ENCODE peak calls at places on chromosomes 1 and 21, in nine cellular contexts. V is endothelial cell of umbilical vein, C is Peyer's patch, W is tibial artery, E is esophagus muscularis mucosa, J is Panc1, D is PC-3, A is thoracic aorta, S is A549. N is an unnamed sample.

GRCh38 chr1:54105080-54105479 is 47.7 kb downstream of the CDCP2 start:
- DNase-seq in V (no peak), C (no peak), W (no peak), E (no peak), J (no peak), D (no peak), A (no peak), S (no peak), N (no peak)

GRCh38 chr1:45530632-45531135 is 9.0 kb upstream of the PRDX1 start:
- DNase-seq in V (no peak), C (no peak), W (no peak), E (no peak), J (no peak), D (no peak), A (no peak), S (no peak), N (no peak)

GRCh38 chr1:232428036-232428600 is 201.8 kb downstream of the SIPA1L2 start:
- DNase-seq in V (no peak), C (no peak), W (no peak), E (no peak), J (no peak), D (no peak), A (no peak), S (no peak), N (no peak)

GRCh38 chr1:168135982-168136708 is 585 bp downstream of the GPR161 start:
- DNase-seq in V (peak; percentile 35), C (no peak), W (peak; percentile 23), E (no peak), J (no peak), D (peak; percentile 44), A (no peak), S (no peak), N (peak; percentile 69)

GRCh38 chr1:18569811-18570545 is 60.7 kb upstream of the PAX7 start:
- DNase-seq in V (no peak), C (no peak), W (no peak), E (no peak), J (no peak), D (no peak), A (no peak), S (no peak), N (no peak)

GRCh38 chr1:204623894-204624361 is 61.6 kb downstream of the LRRN2 start:
- DNase-seq in V (no peak), C (no peak), W (no peak), E (no peak), J (no peak), D (peak; percentile 51), A (no peak), S (peak; percentile 53), N (no peak)

GRCh38 chr1:161162052-161162451 is 2.8 kb downstream of the USP21 start:
- DNase-seq in V (no peak), C (no peak), W (no peak), E (peak; percentile 55), J (no peak), D (no peak), A (no peak), S (no peak), N (no peak)

GRCh38 chr1:54287176-54287650 is 87.2 kb downstream of the MRPL37 start:
- DNase-seq in V (peak; percentile 65), C (peak; percentile 38), W (peak; percentile 88), E (no peak), J (no peak), D (no peak), A (peak; percentile 69), S (no peak), N (peak; percentile 80)

DNA sequence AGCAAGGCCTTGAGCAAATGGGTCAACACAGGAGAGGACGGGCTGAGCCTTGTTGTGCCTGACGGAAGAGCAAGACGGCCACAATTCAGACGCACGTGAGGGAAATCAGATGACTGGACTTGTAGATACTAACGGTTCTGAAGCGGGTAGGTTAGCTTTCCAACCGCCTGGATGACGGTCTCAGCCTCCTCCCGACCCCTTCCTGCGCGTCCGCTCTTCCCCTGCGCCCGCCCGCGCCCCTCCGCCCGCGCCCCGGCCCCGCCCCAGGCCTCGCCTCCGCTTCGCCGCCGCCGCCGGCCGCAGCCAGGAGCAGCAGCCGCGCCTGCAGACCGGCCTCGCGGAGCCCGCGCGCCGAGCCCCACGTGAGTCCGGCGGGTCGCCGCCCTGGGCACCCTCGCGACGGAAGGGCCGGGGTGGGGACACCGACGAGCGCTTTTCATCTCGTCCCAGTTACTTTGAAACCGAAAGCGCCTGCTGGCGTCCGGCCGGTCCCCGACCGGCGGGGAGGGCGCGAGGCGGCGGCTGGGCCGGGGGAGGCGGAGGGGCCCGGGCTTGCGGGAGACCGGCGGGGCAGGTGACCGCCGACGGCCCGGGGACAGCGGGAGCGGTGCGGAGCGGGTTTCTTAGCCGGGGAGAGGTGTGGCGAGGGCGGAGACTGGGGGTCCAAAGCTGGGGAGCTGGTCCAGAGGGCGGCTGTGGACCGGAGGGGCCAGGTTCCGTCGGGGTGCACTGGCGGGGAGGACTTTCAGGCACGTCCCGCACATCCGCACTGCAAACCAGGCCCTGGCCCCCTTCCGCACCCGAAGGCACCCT is at the start of gene TRAF5:
- DNase-seq in V (peak; percentile 40), C (peak; percentile 59), W (peak; percentile 49), E (no peak), J (no peak), D (peak; percentile 30), A (no peak), S (peak; percentile 37), N (peak; percentile 81)
- H3K4me1 ChIP-seq in V (peaks cover 3% of the 10 kb centered on the region), C (peaks cover 20% of the 10 kb centered on the region), W (peaks cover 29% of the 10 kb centered on the region), E (peaks cover 53% of the 10 kb centered on the region), J (peaks cover 11% of the 10 kb centered on the region), D (peaks cover 28% of the 10 kb centered on the region), A (peaks cover 51% of the 10 kb centered on the region), S (peaks cover 18% of the 10 kb centered on the region), N (peaks cover 15% of the 10 kb centered on the region)

DNA sequence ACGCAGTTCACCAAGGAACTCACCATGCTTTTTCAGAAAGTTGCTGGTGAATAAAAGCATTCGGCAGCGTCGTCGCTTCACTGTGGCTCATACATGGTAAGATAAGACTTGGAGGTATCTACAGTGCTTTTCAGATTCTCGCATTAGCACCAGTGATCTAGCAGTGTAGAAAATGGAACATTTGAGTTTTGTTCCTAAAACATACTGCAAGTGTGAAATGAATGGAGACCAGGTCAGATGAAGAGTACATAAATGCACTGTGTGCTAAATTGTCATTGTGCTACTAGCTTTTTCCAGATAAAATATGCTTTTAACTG is 200.3 kb downstream of the PDE4B start:
- DNase-seq in V (no peak), C (no peak), W (no peak), E (no peak), J (no peak), D (no peak), A (no peak), S (no peak), N (no peak)
- H3K27ac ChIP-seq in V (no peak overlapping the region), C (no peak overlapping the region), W (no peak overlapping the region), E (no peak overlapping the region), J (no peak overlapping the region), D (no peak overlapping the region), A (no peak overlapping the region), S (peak overlapping the region; percentile 78), N (no peak overlapping the region)

GRCh38 chr21:43968410-43969114 is 43.5 kb upstream of the TRAPPC10 start:
- DNase-seq in V (no peak), C (no peak), W (no peak), E (no peak), J (no peak), D (no peak), A (no peak), S (no peak), N (no peak)
- TF ChIP-seq CTCF in V (no peak), C (no peak), W (no peak), E (no peak), J (no peak), D (no peak), A (no peak), S (no peak), N (no peak)

GRCh38 chr1:212192261-212192998 is 92.8 kb upstream of the PPP2R5A start:
- DNase-seq in V (no peak), C (no peak), W (no peak), E (no peak), J (no peak), D (no peak), A (no peak), S (no peak), N (no peak)

DNA sequence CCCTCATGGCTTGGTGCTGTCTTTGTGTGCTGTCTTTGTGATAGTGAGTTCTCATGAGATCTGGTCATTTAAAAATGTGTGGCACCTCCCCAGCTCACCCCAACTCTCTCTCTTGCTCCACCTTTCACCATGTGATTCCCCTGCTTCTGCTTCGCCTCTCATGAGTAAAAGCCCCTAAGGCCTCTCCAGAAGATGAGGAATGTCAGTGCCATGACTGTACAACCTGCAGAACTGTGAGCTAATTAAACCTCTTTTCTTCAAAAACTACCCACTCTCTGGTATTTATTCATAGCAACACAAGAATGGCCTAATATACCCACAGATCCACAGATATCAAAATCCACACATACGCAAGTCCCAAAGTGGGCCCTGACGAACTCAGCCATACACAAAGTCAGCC is 88.9 kb upstream of the PPP2R5A start:
- DNase-seq in V (no peak), C (no peak), W (no peak), E (no peak), J (no peak), D (no peak), A (no peak), S (no peak), N (no peak)
- H3K4me1 ChIP-seq in V (peaks cover 3% of the 10 kb centered on the region), C (no peaks in the 10 kb centered on the region), W (no peaks in the 10 kb centered on the region), E (no peaks in the 10 kb centered on the region), J (no peaks in the 10 kb centered on the region), D (no peaks in the 10 kb centered on the region), A (no peaks in the 10 kb centered on the region), S (no peaks in the 10 kb centered on the region), N (no peaks in the 10 kb centered on the region)

GRCh38 chr1:8091691-8092090 is 65.6 kb upstream of the ERRFI1 start:
- DNase-seq in V (no peak), C (no peak), W (no peak), E (no peak), J (no peak), D (no peak), A (no peak), S (no peak), N (no peak)

GRCh38 chr1:8089535-8090228 is 63.6 kb upstream of the ERRFI1 start:
- DNase-seq in V (peak; percentile 47), C (no peak), W (no peak), E (no peak), J (no peak), D (peak; percentile 38), A (no peak), S (no peak), N (no peak)

GRCh38 chr1:8092603-8093141 is 66.6 kb upstream of the ERRFI1 start:
- DNase-seq in V (no peak), C (no peak), W (no peak), E (no peak), J (no peak), D (no peak), A (no peak), S (no peak), N (no peak)

GRCh38 chr1:8093221-8093980 is 67.3 kb upstream of the ERRFI1 start:
- DNase-seq in V (no peak), C (no peak), W (no peak), E (no peak), J (no peak), D (no peak), A (no peak), S (no peak), N (no peak)

GRCh38 chr1:8090241-8090702 is 64.2 kb upstream of the ERRFI1 start:
- DNase-seq in V (peak; percentile 95), C (no peak), W (no peak), E (no peak), J (no peak), D (peak; percentile 91), A (no peak), S (no peak), N (no peak)
- H3K27ac ChIP-seq in V (peak overlapping the region; percentile 90), C (no peak overlapping the region), W (peak overlapping the region; percentile 29), E (peak overlapping the region; percentile 80), J (peak overlapping the region; percentile 100), D (peak overlapping the region; percentile 98), A (peak overlapping the region; percentile 65), S (peak overlapping the region; percentile 66), N (peak overlapping the region; percentile 9)

GRCh38 chr1:9294910-9295636 is 2.4 kb downstream of the SPSB1 start:
- DNase-seq in V (peak; percentile 53), C (no peak), W (peak; percentile 71), E (no peak), J (no peak), D (peak; percentile 31), A (no peak), S (no peak), N (no peak)
- TF ChIP-seq CTCF in V (no peak), C (no peak), W (peak; percentile 16), E (peak; percentile 42), J (no peak), D (peak; percentile 32), A (no peak), S (no peak), N (no peak)

N was measured in upper lobe of right lung.